ENCODE peak calls at places on chromosomes 2 and 18, in ten cellular contexts. S is MM.1S, G is AG09309, E is kidney, D is activated B cell treated with CpG ODN at 0.5 μM for 24 hours, U is H9, O is HCT116, N is esophagus squamous epithelium, X is fibroblast of lung, Z is BJ. Q is an unnamed sample.

GRCh38 chr2:187547353-187547979 is 6.8 kb downstream of the TFPI start:
- DNase-seq in Z (peak), O (peak), N (no peak), U (no peak), E (no peak), S (no peak), X (peak), D (no peak), G (peak), Q (no peak)

GRCh38 chr2:67215214-67215613 is 181.9 kb upstream of the ETAA1 start:
- DNase-seq in D (no peak), G (peak), U (peak), S (no peak), O (no peak), N (no peak), E (no peak), X (peak), Z (no peak), Q (peak)

GRCh38 chr18:43192408-43192807 is 76.9 kb upstream of the RIT2 start:
- DNase-seq in S (peak), O (no peak), U (no peak), N (no peak), Z (no peak), D (no peak), E (no peak), X (peak), G (no peak), Q (no peak)

GRCh38 chr18:21833619-21834300 is 93.2 kb downstream of the MIB1 start:
- DNase-seq in O (no peak), D (no peak), U (no peak), Z (no peak), S (no peak), N (no peak), X (no peak), E (no peak), G (no peak), Q (no peak)

GRCh38 chr18:54161267-54161666 is 63.2 kb downstream of the MBD2 start:
- DNase-seq in S (no peak), G (no peak), Z (no peak), O (no peak), N (no peak), X (peak), D (no peak), U (no peak), E (no peak), Q (no peak)

GRCh38 chr18:58403799-58404455 is 225.0 kb downstream of the ALPK2 start:
- DNase-seq in G (no peak), X (no peak), S (no peak), D (no peak), N (no peak), U (no peak), Z (no peak), O (no peak), E (no peak), Q (no peak)

GRCh38 chr2:31318360-31319336 is 84.7 kb downstream of the EHD3 start:
- DNase-seq in X (peak), O (no peak), E (no peak), D (peak), S (peak), G (peak), U (no peak), N (no peak), Z (no peak), Q (no peak)

GRCh38 chr2:43178602-43179542 is 47.5 kb downstream of the ZFP36L2 start:
- DNase-seq in D (no peak), S (peak), X (peak), U (peak), G (peak), N (no peak), O (peak), Z (peak), E (peak), Q (peak)

GRCh38 chr18:12766986-12767433 is 64.2 kb downstream of the PSMG2 start:
- DNase-seq in G (no peak), X (no peak), Z (no peak), D (no peak), O (no peak), S (no peak), E (peak), N (no peak), U (peak), Q (no peak)

GRCh38 chr2:147460140-147460539 is 384.7 kb upstream of the ACVR2A start:
- DNase-seq in N (no peak), U (no peak), X (peak), O (no peak), S (no peak), G (no peak), E (no peak), D (no peak), Z (no peak), Q (no peak)

GRCh38 chr2:239700946-239701345 is 300.1 kb upstream of the HDAC4 start:
- DNase-seq in D (no peak), S (no peak), Z (no peak), U (no peak), N (no peak), G (no peak), E (no peak), X (no peak), O (no peak), Q (peak)

GRCh38 chr2:210477496-210477895 is 937 bp upstream of the LANCL1 start:
- DNase-seq in S (peak), D (no peak), U (peak), N (no peak), Z (peak), E (no peak), O (peak), X (peak), G (peak), Q (no peak)

GRCh38 chr18:8874872-8875271 is 169.5 kb downstream of the MTCL1 start:
- DNase-seq in N (no peak), G (no peak), S (no peak), O (no peak), Z (no peak), D (no peak), E (no peak), X (no peak), U (no peak), Q (no peak)

GRCh38 chr2:60283633-60284032 is 269.8 kb downstream of the BCL11A start:
- DNase-seq in D (no peak), Z (no peak), G (no peak), U (no peak), S (no peak), O (no peak), E (no peak), N (no peak), X (no peak), Q (no peak)

GRCh38 chr18:13179566-13180113 is 38.9 kb upstream of the LDLRAD4 start:
- DNase-seq in O (no peak), E (no peak), N (no peak), S (no peak), Z (no peak), U (no peak), D (no peak), G (no peak), X (no peak), Q (no peak)

GRCh38 chr2:227248876-227249275 is 76.2 kb upstream of the MFF start:
- DNase-seq in N (no peak), S (no peak), O (no peak), Z (no peak), G (no peak), D (no peak), U (no peak), X (no peak), E (no peak), Q (no peak)

GRCh38 chr2:45871025-45871424 is 219.6 kb downstream of the PRKCE start:
- DNase-seq in U (no peak), D (no peak), S (no peak), O (no peak), G (no peak), N (no peak), Z (no peak), E (no peak), X (no peak), Q (no peak)

GRCh38 chr2:43414033-43414432 is 181.8 kb downstream of the THADA start:
- DNase-seq in G (no peak), U (no peak), X (no peak), E (no peak), O (no peak), N (no peak), S (no peak), D (no peak), Z (no peak), Q (no peak)

GRCh38 chr2:217338306-217338916 is 478.5 kb upstream of the TNP1 start:
- DNase-seq in D (no peak), X (peak), U (no peak), E (no peak), N (no peak), O (no peak), G (peak), Z (peak), S (no peak), Q (no peak)

GRCh38 chr2:98347298-98348065 is 1.2 kb downstream of the CNGA3 start:
- DNase-seq in N (no peak), D (no peak), G (no peak), U (peak), X (no peak), E (no peak), O (no peak), Z (no peak), S (no peak), Q (no peak)

GRCh38 chr2:191607101-191607500 is 70.8 kb upstream of the NABP1 start:
- DNase-seq in Z (no peak), E (no peak), D (no peak), N (no peak), O (no peak), X (peak), G (no peak), U (no peak), S (no peak), Q (no peak)

GRCh38 chr2:98573426-98573825 is 34.9 kb downstream of the COA5 start:
- DNase-seq in O (no peak), G (no peak), E (no peak), U (no peak), X (no peak), Z (no peak), N (no peak), S (no peak), D (no peak), Q (no peak)

GRCh38 chr2:199982444-199982843 is 27.1 kb downstream of the MAIP1 start:
- DNase-seq in E (no peak), O (no peak), D (no peak), U (no peak), X (no peak), N (no peak), S (no peak), Z (no peak), G (no peak), Q (no peak)

GRCh38 chr18:69787825-69788547 is 159.7 kb downstream of the CD226 start:
- DNase-seq in O (peak), N (no peak), Z (peak), G (peak), D (no peak), U (no peak), X (peak), S (no peak), E (no peak), Q (no peak)

GRCh38 chr2:15412309-15412708 is 148.8 kb downstream of the NBAS start:
- DNase-seq in G (no peak), N (no peak), U (no peak), O (no peak), D (no peak), Z (no peak), S (no peak), E (no peak), X (no peak), Q (no peak)

GRCh38 chr18:63951302-63951705 is 2.2 kb downstream of the HMSD start:
- DNase-seq in Z (no peak), O (no peak), G (no peak), S (no peak), X (peak), D (no peak), U (no peak), N (no peak), E (no peak), Q (no peak)

GRCh38 chr2:140695163-140695562 is 1435.7 kb downstream of the LRP1B start:
- DNase-seq in G (peak), X (peak), N (no peak), U (peak), S (no peak), E (no peak), D (no peak), O (peak), Z (no peak), Q (no peak)

GRCh38 chr2:205998601-205999000 is 87.4 kb downstream of the INO80D start:
- DNase-seq in N (no peak), G (no peak), D (no peak), S (no peak), U (no peak), E (no peak), Z (no peak), X (peak), O (no peak), Q (no peak)

GRCh38 chr2:114389021-114389420 is 53.4 kb upstream of the DPP10 start:
- DNase-seq in D (no peak), G (no peak), O (no peak), E (no peak), Z (no peak), N (no peak), U (no peak), X (no peak), S (no peak), Q (no peak)

GRCh38 chr2:234427081-234428058 is 69.5 kb downstream of the ARL4C start:
- DNase-seq in Z (peak), D (no peak), O (no peak), S (no peak), G (peak), X (peak), U (peak), E (no peak), N (no peak), Q (peak)

GRCh38 chr2:96024336-96025106 is 10.2 kb downstream of the GPAT2 start:
- DNase-seq in X (no peak), Z (no peak), N (no peak), O (no peak), S (no peak), D (no peak), G (no peak), E (peak), U (peak), Q (no peak)

GRCh38 chr2:151669585-151670081 is 64.6 kb downstream of the NEB start:
- DNase-seq in X (peak), E (no peak), G (no peak), S (no peak), O (no peak), Z (no peak), D (no peak), U (no peak), N (no peak), Q (no peak)

GRCh38 chr2:136242687-136243277 is 124.8 kb upstream of the CXCR4 start:
- DNase-seq in Z (no peak), X (peak), O (no peak), D (no peak), N (no peak), E (no peak), G (no peak), U (no peak), S (no peak), Q (no peak)

GRCh38 chr2:240344904-240345303 is 90.6 kb upstream of the GPC1 start:
- DNase-seq in S (no peak), U (no peak), O (no peak), D (no peak), N (no peak), E (no peak), G (no peak), Z (no peak), X (no peak), Q (no peak)

GRCh38 chr2:1887915-1888314 is 143.6 kb upstream of the PXDN start:
- DNase-seq in N (no peak), U (no peak), D (no peak), Z (no peak), E (no peak), G (no peak), S (no peak), X (peak), O (peak), Q (no peak)

GRCh38 chr2:6694555-6694954 is 171.2 kb downstream of the CMPK2 start:
- DNase-seq in Z (no peak), X (peak), D (no peak), N (no peak), S (no peak), U (no peak), O (no peak), E (no peak), G (no peak), Q (no peak)

GRCh38 chr18:9943311-9943710 is 29.5 kb downstream of the VAPA start:
- DNase-seq in U (no peak), G (no peak), E (no peak), N (no peak), O (no peak), D (no peak), S (no peak), X (no peak), Z (no peak), Q (no peak)

DNA sequence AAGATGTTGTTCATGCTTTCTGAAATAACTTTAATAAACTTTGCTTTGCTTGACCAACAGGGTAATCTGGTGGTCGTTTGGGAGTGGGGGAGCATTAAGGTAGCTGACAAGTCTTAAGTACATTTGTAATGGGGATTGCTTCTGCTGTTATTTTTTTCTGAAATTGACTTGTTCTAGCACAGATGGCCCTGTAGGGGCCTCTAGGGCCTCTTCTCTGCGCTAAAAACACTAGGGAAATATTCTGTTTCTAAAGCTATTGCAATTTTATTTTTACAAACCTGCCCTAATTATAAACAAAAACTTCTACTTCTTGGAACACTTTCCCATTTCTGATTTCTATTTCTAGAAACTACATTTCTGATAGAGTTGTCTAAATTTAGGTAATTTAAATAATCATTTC is 191.3 kb upstream of the KCNJ3 start:
- DNase-seq in X (no peak), E (no peak), Z (no peak), S (no peak), G (no peak), D (no peak), N (no peak), U (no peak), O (peak), Q (no peak)
- TF ChIP-seq CTCF in X (no peak), E (no peak), Z (no peak), S (peak), G (no peak), D (no peak), N (no peak), U (peak), O (no peak), Q (no peak)

DNA sequence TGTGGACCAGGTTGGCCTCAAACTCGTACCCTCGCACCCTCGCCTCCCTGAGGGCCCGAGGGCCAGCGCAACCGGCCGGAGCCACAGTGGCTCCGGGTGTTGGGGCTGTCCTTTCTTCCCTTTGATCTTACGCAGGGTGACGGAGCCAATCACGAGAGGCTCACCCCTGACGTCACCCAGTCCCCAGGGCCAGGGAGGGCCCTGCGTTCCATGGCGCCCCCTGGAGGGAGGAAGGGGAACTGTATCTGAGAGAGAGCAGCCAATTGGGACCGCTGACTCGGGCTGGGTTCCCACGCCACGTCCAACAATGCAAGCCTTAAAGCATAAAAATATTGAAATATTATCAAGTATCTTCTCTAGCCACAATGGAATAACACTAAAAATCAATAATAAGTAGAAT is 432.8 kb upstream of the LRRTM4 start:
- DNase-seq in D (no peak), G (no peak), Z (no peak), X (no peak), E (peak), S (no peak), N (no peak), U (no peak), O (no peak), Q (no peak)
- TF ChIP-seq CTCF in D (no peak), G (no peak), Z (no peak), X (peak), E (no peak), S (peak), N (no peak), U (peak), O (no peak), Q (no peak)

GRCh38 chr2:112883669-112884068 is 27.3 kb upstream of the IL37 start:
- DNase-seq in Z (no peak), N (no peak), S (no peak), O (no peak), G (no peak), D (no peak), E (no peak), U (no peak), X (no peak), Q (no peak)

GRCh38 chr2:112885503-112885897 is 25.5 kb upstream of the IL37 start:
- DNase-seq in O (no peak), G (no peak), E (no peak), U (no peak), X (no peak), D (no peak), N (no peak), S (peak), Z (no peak), Q (no peak)

GRCh38 chr2:112887904-112888303 is 23.1 kb upstream of the IL37 start:
- DNase-seq in D (no peak), G (no peak), O (no peak), E (no peak), N (no peak), X (no peak), U (no peak), Z (no peak), S (peak), Q (no peak)

GRCh38 chr2:112886291-112886690 is 24.7 kb upstream of the IL37 start:
- DNase-seq in S (no peak), U (no peak), X (no peak), O (no peak), D (no peak), N (no peak), E (no peak), G (no peak), Z (no peak), Q (no peak)

DNA sequence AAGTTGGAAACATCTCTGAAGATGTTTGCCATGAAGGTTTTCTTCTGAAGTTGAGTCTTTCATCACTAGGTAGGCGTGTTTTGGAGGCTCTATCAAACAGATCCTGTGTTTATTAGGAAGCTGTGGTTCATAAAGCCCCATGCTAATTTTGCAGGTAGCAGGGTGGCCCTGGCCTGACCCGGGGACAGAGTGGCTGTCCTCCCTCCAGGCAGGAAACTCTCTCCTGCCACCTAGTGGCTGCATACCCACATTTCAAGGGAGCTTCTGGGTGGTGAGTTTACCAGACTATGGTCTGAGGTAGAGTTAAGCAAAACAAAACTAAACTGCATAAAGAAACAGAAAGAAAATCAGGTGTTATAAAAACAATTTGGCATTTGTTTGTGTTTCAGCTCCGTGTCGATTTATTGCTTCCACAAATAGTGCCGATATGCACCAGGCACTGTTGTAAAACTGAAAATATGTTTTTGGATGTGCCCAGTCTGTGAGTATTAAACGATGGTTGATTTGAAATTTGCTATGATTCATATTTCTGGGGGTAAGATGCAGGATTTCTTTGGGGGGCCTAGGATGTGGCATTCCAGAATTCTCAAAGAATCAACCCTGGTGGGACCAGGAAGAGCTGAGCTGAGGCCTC is 26.0 kb upstream of the IL37 start:
- DNase-seq in N (no peak), U (peak), E (no peak), G (no peak), O (peak), Z (no peak), X (no peak), D (peak), S (peak), Q (no peak)
- TF ChIP-seq CTCF in N (peak), U (peak), E (peak), G (peak), O (peak), Z (peak), X (peak), D (peak), S (peak), Q (peak)

DNA sequence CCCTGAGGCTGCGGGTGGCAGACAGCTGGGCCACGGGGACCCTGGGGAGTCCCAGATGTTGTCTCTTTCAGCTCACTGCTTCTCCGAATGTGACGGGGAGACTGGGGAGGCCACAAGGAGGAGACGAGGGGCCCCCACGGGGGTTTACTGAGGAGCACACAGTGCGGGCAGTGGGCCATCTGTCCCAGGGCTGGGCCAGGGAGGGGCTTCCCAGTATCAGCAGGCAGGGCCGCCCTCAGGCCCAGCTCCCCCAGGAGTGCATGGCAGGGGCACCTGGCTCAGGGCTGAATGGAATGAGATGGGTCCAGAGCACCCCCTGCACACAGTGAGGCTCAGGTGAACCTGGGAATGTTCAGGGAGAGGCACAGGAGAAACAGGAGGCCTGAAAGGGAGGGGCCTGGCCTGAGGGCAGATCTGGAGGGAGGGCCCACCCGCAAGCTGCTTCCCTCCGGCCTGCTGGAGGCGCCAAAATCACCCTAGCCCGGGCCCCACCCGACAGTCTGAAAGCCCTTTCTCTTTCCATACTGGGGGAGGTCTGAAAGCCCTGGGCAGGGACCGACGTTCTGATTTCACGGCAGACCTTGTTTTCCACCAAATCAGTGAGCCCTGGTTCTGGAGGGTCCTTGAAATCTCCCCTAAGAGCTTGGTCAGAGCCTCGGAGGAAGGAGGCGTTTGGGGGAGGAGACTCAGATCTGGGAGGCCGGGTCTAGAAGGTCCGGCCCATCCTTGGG is 35.5 kb upstream of the PTMA start:
- DNase-seq in O (peak), D (peak), U (peak), G (no peak), Z (no peak), E (no peak), X (peak), S (no peak), N (no peak), Q (no peak)
- TF ChIP-seq CTCF in O (no peak), D (no peak), U (peak), G (peak), Z (peak), E (no peak), X (peak), S (peak), N (peak), Q (no peak)

Q was measured in mesothelial cell of epicardium.